ENCODE peak calls at places on chromosome X, in eight cellular contexts. One of them, this sample, is unnamed.

GRCh38 chrX:28391528-28391927 is 195.7 kb upstream of the IL1RAPL1 start:
- DNase-seq in WTC11: no peak
- DNase-seq in glutamatergic neuron: no peak
- DNase-seq in uterus: no peak
- DNase-seq in astrocyte of the spinal cord: peak
- DNase-seq in nephron progenitor cell: no peak
- DNase-seq in H1: no peak
- DNase-seq in body of pancreas: no peak
- DNase-seq in this sample: no peak

GRCh38 chrX:63754141-63754859 is 30.7 kb downstream of the ARHGEF9 start:
- DNase-seq in WTC11: no peak
- DNase-seq in glutamatergic neuron: no peak
- DNase-seq in uterus: no peak
- DNase-seq in astrocyte of the spinal cord: peak
- DNase-seq in nephron progenitor cell: no peak
- DNase-seq in H1: no peak
- DNase-seq in body of pancreas: no peak
- DNase-seq in this sample: peak

GRCh38 chrX:121322159-121322558 is 274.7 kb downstream of the GLUD2 start:
- DNase-seq in WTC11: no peak
- DNase-seq in glutamatergic neuron: no peak
- DNase-seq in uterus: no peak
- DNase-seq in astrocyte of the spinal cord: no peak
- DNase-seq in nephron progenitor cell: no peak
- DNase-seq in H1: no peak
- DNase-seq in body of pancreas: no peak
- DNase-seq in this sample: no peak

GRCh38 chrX:69216911-69217310 is 51.7 kb upstream of the PJA1 start:
- DNase-seq in WTC11: no peak
- DNase-seq in glutamatergic neuron: no peak
- DNase-seq in uterus: no peak
- DNase-seq in astrocyte of the spinal cord: no peak
- DNase-seq in nephron progenitor cell: no peak
- DNase-seq in H1: no peak
- DNase-seq in body of pancreas: no peak
- DNase-seq in this sample: no peak

GRCh38 chrX:142999209-142999720 is 26.5 kb upstream of the SPANXN4 start:
- DNase-seq in WTC11: no peak
- DNase-seq in glutamatergic neuron: no peak
- DNase-seq in uterus: no peak
- DNase-seq in astrocyte of the spinal cord: no peak
- DNase-seq in nephron progenitor cell: no peak
- DNase-seq in H1: no peak
- DNase-seq in body of pancreas: no peak
- DNase-seq in this sample: no peak

GRCh38 chrX:86023806-86024205 is 23.6 kb downstream of the CHM start:
- DNase-seq in WTC11: no peak
- DNase-seq in glutamatergic neuron: no peak
- DNase-seq in uterus: no peak
- DNase-seq in astrocyte of the spinal cord: no peak
- DNase-seq in nephron progenitor cell: no peak
- DNase-seq in H1: no peak
- DNase-seq in body of pancreas: no peak
- DNase-seq in this sample: no peak

GRCh38 chrX:23993012-23993633 is 33.9 kb downstream of the KLHL15 start:
- DNase-seq in WTC11: no peak
- DNase-seq in glutamatergic neuron: no peak
- DNase-seq in uterus: no peak
- DNase-seq in astrocyte of the spinal cord: peak
- DNase-seq in nephron progenitor cell: no peak
- DNase-seq in H1: no peak
- DNase-seq in body of pancreas: no peak
- DNase-seq in this sample: no peak

GRCh38 chrX:129565046-129565649 is 25.1 kb downstream of the OCRL start:
- DNase-seq in WTC11: no peak
- DNase-seq in glutamatergic neuron: no peak
- DNase-seq in uterus: no peak
- DNase-seq in astrocyte of the spinal cord: peak
- DNase-seq in nephron progenitor cell: no peak
- DNase-seq in H1: no peak
- DNase-seq in body of pancreas: no peak
- DNase-seq in this sample: no peak

GRCh38 chrX:131830400-131831184 is 192.5 kb upstream of the STK26 start:
- DNase-seq in WTC11: peak
- DNase-seq in glutamatergic neuron: peak
- DNase-seq in uterus: peak
- DNase-seq in astrocyte of the spinal cord: peak
- DNase-seq in nephron progenitor cell: peak
- DNase-seq in H1: peak
- DNase-seq in body of pancreas: peak
- DNase-seq in this sample: peak

GRCh38 chrX:1075741-1076140 is 136.7 kb downstream of the CRLF2 start:
- DNase-seq in WTC11: no peak
- DNase-seq in glutamatergic neuron: no peak
- DNase-seq in uterus: no peak
- DNase-seq in astrocyte of the spinal cord: no peak
- DNase-seq in nephron progenitor cell: no peak
- DNase-seq in H1: no peak
- DNase-seq in body of pancreas: no peak
- DNase-seq in this sample: no peak

GRCh38 chrX:129808829-129809745 is 29.3 kb downstream of the SASH3 start:
- DNase-seq in WTC11: no peak
- DNase-seq in glutamatergic neuron: no peak
- DNase-seq in uterus: no peak
- DNase-seq in astrocyte of the spinal cord: peak
- DNase-seq in nephron progenitor cell: no peak
- DNase-seq in H1: no peak
- DNase-seq in body of pancreas: no peak
- DNase-seq in this sample: no peak

GRCh38 chrX:48826876-48827653 is 752 bp downstream of the ERAS start:
- DNase-seq in WTC11: peak
- DNase-seq in glutamatergic neuron: no peak
- DNase-seq in uterus: no peak
- DNase-seq in astrocyte of the spinal cord: no peak
- DNase-seq in nephron progenitor cell: no peak
- DNase-seq in H1: no peak
- DNase-seq in body of pancreas: no peak
- DNase-seq in this sample: no peak

GRCh38 chrX:69109706-69110635 is 55.3 kb downstream of the PJA1 start:
- DNase-seq in WTC11: no peak
- DNase-seq in glutamatergic neuron: no peak
- DNase-seq in uterus: peak
- DNase-seq in astrocyte of the spinal cord: peak
- DNase-seq in nephron progenitor cell: no peak
- DNase-seq in H1: no peak
- DNase-seq in body of pancreas: no peak
- DNase-seq in this sample: no peak

GRCh38 chrX:139203681-139204575 is 326.6 kb upstream of the F9 start:
- DNase-seq in WTC11: peak
- DNase-seq in glutamatergic neuron: peak
- DNase-seq in uterus: no peak
- DNase-seq in astrocyte of the spinal cord: no peak
- DNase-seq in nephron progenitor cell: peak
- DNase-seq in H1: no peak
- DNase-seq in body of pancreas: peak
- DNase-seq in this sample: peak

GRCh38 chrX:24282381-24283121 is 31.3 kb downstream of the SUPT20HL2 start:
- DNase-seq in WTC11: no peak
- DNase-seq in glutamatergic neuron: no peak
- DNase-seq in uterus: peak
- DNase-seq in astrocyte of the spinal cord: peak
- DNase-seq in nephron progenitor cell: peak
- DNase-seq in H1: no peak
- DNase-seq in body of pancreas: peak
- DNase-seq in this sample: no peak

GRCh38 chrX:70755850-70756249 is 152.7 kb downstream of the TEX11 start:
- DNase-seq in WTC11: peak
- DNase-seq in glutamatergic neuron: no peak
- DNase-seq in uterus: no peak
- DNase-seq in astrocyte of the spinal cord: no peak
- DNase-seq in nephron progenitor cell: no peak
- DNase-seq in H1: peak
- DNase-seq in body of pancreas: no peak
- DNase-seq in this sample: no peak

GRCh38 chrX:42385730-42386129 is 392.2 kb downstream of the PPP1R2C start:
- DNase-seq in WTC11: no peak
- DNase-seq in glutamatergic neuron: no peak
- DNase-seq in uterus: no peak
- DNase-seq in astrocyte of the spinal cord: no peak
- DNase-seq in nephron progenitor cell: no peak
- DNase-seq in H1: no peak
- DNase-seq in body of pancreas: no peak
- DNase-seq in this sample: no peak

GRCh38 chrX:22135994-22136684 is 104.0 kb downstream of the PHEX start:
- DNase-seq in WTC11: no peak
- DNase-seq in glutamatergic neuron: no peak
- DNase-seq in uterus: peak
- DNase-seq in astrocyte of the spinal cord: peak
- DNase-seq in nephron progenitor cell: peak
- DNase-seq in H1: no peak
- DNase-seq in body of pancreas: peak
- DNase-seq in this sample: peak

GRCh38 chrX:45794323-45794994 is 593.8 kb upstream of the DIPK2B start:
- DNase-seq in WTC11: no peak
- DNase-seq in glutamatergic neuron: no peak
- DNase-seq in uterus: no peak
- DNase-seq in astrocyte of the spinal cord: no peak
- DNase-seq in nephron progenitor cell: no peak
- DNase-seq in H1: no peak
- DNase-seq in body of pancreas: no peak
- DNase-seq in this sample: no peak

DNA sequence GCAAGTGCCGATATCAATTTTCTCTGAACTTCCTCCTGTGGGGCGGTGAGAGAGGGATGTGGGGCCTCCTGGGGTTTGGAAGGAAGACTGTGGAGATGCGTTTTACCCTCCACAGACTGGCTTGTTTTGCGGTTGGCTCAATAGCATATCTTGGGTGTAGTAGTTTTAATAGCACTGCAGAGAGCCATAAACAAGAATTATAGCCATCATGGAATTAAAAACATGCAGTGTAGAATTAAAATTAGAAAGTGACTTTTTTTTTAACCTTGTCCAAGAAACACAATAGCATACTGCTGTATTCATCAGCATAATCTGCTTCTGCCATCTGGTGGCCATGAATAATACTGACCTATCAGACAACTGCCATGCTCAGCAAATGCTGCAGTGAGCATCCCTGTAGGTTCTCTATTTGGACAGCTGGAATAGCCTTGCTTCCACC is 47.3 kb upstream of the SCML1 start:
- DNase-seq in WTC11: peak
- DNase-seq in glutamatergic neuron: no peak
- DNase-seq in uterus: peak
- DNase-seq in astrocyte of the spinal cord: peak
- DNase-seq in nephron progenitor cell: peak
- DNase-seq in H1: no peak
- DNase-seq in body of pancreas: peak
- DNase-seq in this sample: peak
- TF ChIP-seq CTCF in WTC11: no peak
- TF ChIP-seq CTCF in glutamatergic neuron: peak
- TF ChIP-seq CTCF in uterus: peak
- TF ChIP-seq CTCF in astrocyte of the spinal cord: peak
- TF ChIP-seq CTCF in nephron progenitor cell: peak
- TF ChIP-seq CTCF in H1: peak
- TF ChIP-seq CTCF in body of pancreas: peak
- TF ChIP-seq CTCF in this sample: peak

GRCh38 chrX:149198980-149199732 is 305.9 kb downstream of the IDS start:
- DNase-seq in WTC11: no peak
- DNase-seq in glutamatergic neuron: no peak
- DNase-seq in uterus: no peak
- DNase-seq in astrocyte of the spinal cord: no peak
- DNase-seq in nephron progenitor cell: no peak
- DNase-seq in H1: no peak
- DNase-seq in body of pancreas: no peak
- DNase-seq in this sample: no peak
- TF ChIP-seq CTCF in WTC11: no peak
- TF ChIP-seq CTCF in glutamatergic neuron: no peak
- TF ChIP-seq CTCF in uterus: no peak
- TF ChIP-seq CTCF in astrocyte of the spinal cord: no peak
- TF ChIP-seq CTCF in nephron progenitor cell: no peak
- TF ChIP-seq CTCF in H1: no peak
- TF ChIP-seq CTCF in body of pancreas: no peak
- TF ChIP-seq CTCF in this sample: no peak

DNA sequence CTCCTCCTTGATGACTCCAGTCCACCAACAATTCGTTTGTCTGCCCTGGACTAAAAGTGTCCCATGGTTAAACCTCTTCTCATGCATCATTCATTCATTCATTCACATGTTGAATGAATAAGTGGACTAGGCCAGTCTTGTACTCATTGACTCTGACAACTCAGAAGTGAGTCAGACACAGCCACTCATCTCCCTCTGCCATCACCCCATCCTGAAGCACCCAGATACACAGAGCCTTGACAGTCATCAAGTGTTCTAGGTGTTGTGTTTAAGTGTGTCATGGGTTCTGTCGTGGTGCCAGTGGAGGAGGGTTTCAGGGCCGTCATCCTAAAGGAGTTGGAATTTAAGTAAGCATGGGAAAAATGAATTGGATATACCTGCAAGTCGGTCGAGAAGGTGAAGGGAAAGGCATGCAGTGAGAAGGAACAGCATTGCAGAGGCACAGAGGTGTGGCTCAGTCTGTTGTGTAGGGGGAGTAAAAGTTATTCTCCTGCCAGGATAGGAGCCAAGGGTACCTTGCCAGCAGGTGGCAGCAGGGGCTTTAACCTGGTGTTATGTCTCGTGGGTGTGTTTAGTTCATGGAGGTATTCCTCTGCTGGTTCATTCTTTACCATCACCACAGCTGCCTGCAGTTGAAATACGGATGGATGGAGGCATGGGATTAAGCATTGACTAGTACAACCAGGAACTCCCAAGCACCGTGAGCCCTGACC is 18.3 kb downstream of the MAGED2 start:
- DNase-seq in WTC11: peak
- DNase-seq in glutamatergic neuron: no peak
- DNase-seq in uterus: no peak
- DNase-seq in astrocyte of the spinal cord: no peak
- DNase-seq in nephron progenitor cell: no peak
- DNase-seq in H1: no peak
- DNase-seq in body of pancreas: no peak
- DNase-seq in this sample: no peak
- TF ChIP-seq CTCF in WTC11: no peak
- TF ChIP-seq CTCF in glutamatergic neuron: no peak
- TF ChIP-seq CTCF in uterus: no peak
- TF ChIP-seq CTCF in astrocyte of the spinal cord: no peak
- TF ChIP-seq CTCF in nephron progenitor cell: no peak
- TF ChIP-seq CTCF in H1: peak
- TF ChIP-seq CTCF in body of pancreas: no peak
- TF ChIP-seq CTCF in this sample: no peak

DNA sequence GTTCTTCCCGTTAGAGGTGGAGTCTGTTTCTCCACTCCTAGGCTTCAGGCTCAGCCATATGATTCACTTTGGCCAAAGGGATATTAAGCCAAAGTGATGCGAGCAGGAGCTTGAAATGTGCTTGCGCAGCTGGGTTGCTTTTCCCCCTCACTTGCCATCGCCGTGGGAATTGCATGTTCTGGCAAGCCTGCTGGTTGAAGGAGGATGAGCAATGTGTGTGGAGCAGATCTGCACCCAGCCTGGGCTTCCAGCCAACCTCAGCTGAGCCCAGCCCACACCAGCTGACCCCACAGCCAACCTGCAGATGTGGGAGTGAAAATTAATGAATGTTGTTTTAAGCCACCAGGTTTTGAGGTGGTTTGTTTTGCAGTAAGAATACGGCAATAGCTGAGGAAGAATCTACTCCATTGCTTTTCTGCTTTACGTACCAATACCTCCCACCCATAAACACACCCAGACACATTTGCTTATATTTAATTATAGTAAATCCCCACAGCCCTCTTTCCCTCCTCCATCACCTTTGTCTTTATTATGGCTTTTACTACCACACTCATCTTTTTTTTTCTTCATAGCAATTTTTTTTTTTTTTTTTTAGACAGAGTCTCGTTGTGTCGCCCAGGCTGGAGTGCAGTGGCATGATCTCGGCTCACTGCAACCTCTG is 132.8 kb upstream of the FUNDC1 start:
- DNase-seq in WTC11: no peak
- DNase-seq in glutamatergic neuron: peak
- DNase-seq in uterus: peak
- DNase-seq in astrocyte of the spinal cord: peak
- DNase-seq in nephron progenitor cell: no peak
- DNase-seq in H1: no peak
- DNase-seq in body of pancreas: no peak
- DNase-seq in this sample: no peak
- TF ChIP-seq CTCF in WTC11: no peak
- TF ChIP-seq CTCF in glutamatergic neuron: no peak
- TF ChIP-seq CTCF in uterus: no peak
- TF ChIP-seq CTCF in astrocyte of the spinal cord: no peak
- TF ChIP-seq CTCF in nephron progenitor cell: no peak
- TF ChIP-seq CTCF in H1: no peak
- TF ChIP-seq CTCF in body of pancreas: no peak
- TF ChIP-seq CTCF in this sample: no peak

This sample was measured in endothelial cell.